ENCODE peak calls at places on chromosomes 2 and 18, in nine cellular contexts. One of them, this sample, is unnamed.

GRCh38 chr2:102451968-102452367 is 21.1 kb upstream of the SLC9A4 start:
- DNase-seq in right atrium auricular region: no peak
- DNase-seq in cardiac muscle cell: peak; percentile 30
- DNase-seq in Peyer's patch: no peak
- DNase-seq in A673: no peak
- DNase-seq in GM12865: no peak
- DNase-seq in GM13977: no peak
- DNase-seq in ovary: no peak
- DNase-seq in choroid plexus epithelial cell: peak; percentile 20
- DNase-seq in this sample: no peak

GRCh38 chr18:4807495-4808293 is 352.6 kb upstream of the DLGAP1 start:
- DNase-seq in right atrium auricular region: no peak
- DNase-seq in cardiac muscle cell: no peak
- DNase-seq in Peyer's patch: no peak
- DNase-seq in A673: no peak
- DNase-seq in GM12865: no peak
- DNase-seq in GM13977: no peak
- DNase-seq in ovary: no peak
- DNase-seq in choroid plexus epithelial cell: no peak
- DNase-seq in this sample: no peak

GRCh38 chr2:156476516-156477206 is 40.5 kb downstream of the GPD2 start:
- DNase-seq in right atrium auricular region: no peak
- DNase-seq in cardiac muscle cell: no peak
- DNase-seq in Peyer's patch: no peak
- DNase-seq in A673: no peak
- DNase-seq in GM12865: peak; percentile 73
- DNase-seq in GM13977: peak; percentile 28
- DNase-seq in ovary: no peak
- DNase-seq in choroid plexus epithelial cell: peak; percentile 88
- DNase-seq in this sample: no peak

GRCh38 chr18:58947136-58947732 is 82.6 kb downstream of the ZNF532 start:
- DNase-seq in right atrium auricular region: no peak
- DNase-seq in cardiac muscle cell: no peak
- DNase-seq in Peyer's patch: no peak
- DNase-seq in A673: no peak
- DNase-seq in GM12865: peak; percentile 32
- DNase-seq in GM13977: no peak
- DNase-seq in ovary: no peak
- DNase-seq in choroid plexus epithelial cell: no peak
- DNase-seq in this sample: no peak

GRCh38 chr2:136482966-136483365 is 282.4 kb upstream of the THSD7B start:
- DNase-seq in right atrium auricular region: no peak
- DNase-seq in cardiac muscle cell: no peak
- DNase-seq in Peyer's patch: no peak
- DNase-seq in A673: no peak
- DNase-seq in GM12865: no peak
- DNase-seq in GM13977: no peak
- DNase-seq in ovary: no peak
- DNase-seq in choroid plexus epithelial cell: no peak
- DNase-seq in this sample: no peak

GRCh38 chr2:35591886-35592285 is 763.7 kb upstream of the CRIM1 start:
- DNase-seq in right atrium auricular region: no peak
- DNase-seq in cardiac muscle cell: no peak
- DNase-seq in Peyer's patch: no peak
- DNase-seq in A673: no peak
- DNase-seq in GM12865: no peak
- DNase-seq in GM13977: no peak
- DNase-seq in ovary: no peak
- DNase-seq in choroid plexus epithelial cell: no peak
- DNase-seq in this sample: no peak

GRCh38 chr2:239368906-239369584 is 31.8 kb downstream of the HDAC4 start:
- DNase-seq in right atrium auricular region: no peak
- DNase-seq in cardiac muscle cell: peak; percentile 12
- DNase-seq in Peyer's patch: peak; percentile 48
- DNase-seq in A673: peak; percentile 64
- DNase-seq in GM12865: peak; percentile 35
- DNase-seq in GM13977: no peak
- DNase-seq in ovary: peak; percentile 23
- DNase-seq in choroid plexus epithelial cell: no peak
- DNase-seq in this sample: no peak

GRCh38 chr18:46719388-46719787 is 37.5 kb downstream of the ST8SIA5 start:
- DNase-seq in right atrium auricular region: no peak
- DNase-seq in cardiac muscle cell: no peak
- DNase-seq in Peyer's patch: peak; percentile 7
- DNase-seq in A673: no peak
- DNase-seq in GM12865: no peak
- DNase-seq in GM13977: no peak
- DNase-seq in ovary: no peak
- DNase-seq in choroid plexus epithelial cell: no peak
- DNase-seq in this sample: no peak

GRCh38 chr2:85132392-85132791 is 800 bp upstream of the TCF7L1 start:
- DNase-seq in right atrium auricular region: no peak
- DNase-seq in cardiac muscle cell: no peak
- DNase-seq in Peyer's patch: no peak
- DNase-seq in A673: no peak
- DNase-seq in GM12865: no peak
- DNase-seq in GM13977: no peak
- DNase-seq in ovary: peak; percentile 43
- DNase-seq in choroid plexus epithelial cell: no peak
- DNase-seq in this sample: no peak

GRCh38 chr2:233419626-233420431 is 65.5 kb downstream of the DGKD start:
- DNase-seq in right atrium auricular region: peak; percentile 44
- DNase-seq in cardiac muscle cell: peak; percentile 34
- DNase-seq in Peyer's patch: peak; percentile 61
- DNase-seq in A673: no peak
- DNase-seq in GM12865: peak; percentile 77
- DNase-seq in GM13977: no peak
- DNase-seq in ovary: no peak
- DNase-seq in choroid plexus epithelial cell: peak; percentile 26
- DNase-seq in this sample: no peak

DNA sequence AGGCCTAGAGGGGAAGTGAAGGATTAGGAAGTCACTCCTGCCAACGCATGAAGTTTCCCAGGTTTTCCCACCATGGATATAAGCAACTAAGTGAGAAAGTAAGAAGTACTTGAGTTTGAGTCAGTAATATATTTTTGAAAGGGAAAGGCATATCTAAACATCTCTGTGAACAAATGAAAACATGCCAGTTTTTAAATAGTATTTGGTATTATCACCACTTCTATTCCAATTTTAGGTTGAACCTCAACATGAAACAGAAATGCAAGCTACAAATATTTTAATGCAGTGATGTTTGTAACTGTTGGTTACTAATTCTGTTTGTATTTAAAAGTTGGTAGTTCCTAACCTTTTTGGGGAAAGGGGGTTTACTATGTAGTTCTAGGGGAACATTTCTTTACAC is 92.0 kb downstream of the VRK2 start:
- DNase-seq in right atrium auricular region: no peak
- DNase-seq in cardiac muscle cell: no peak
- DNase-seq in Peyer's patch: no peak
- DNase-seq in A673: no peak
- DNase-seq in GM12865: no peak
- DNase-seq in GM13977: no peak
- DNase-seq in ovary: no peak
- DNase-seq in choroid plexus epithelial cell: no peak
- DNase-seq in this sample: no peak
- TF ChIP-seq CTCF in right atrium auricular region: no peak
- TF ChIP-seq CTCF in cardiac muscle cell: no peak
- TF ChIP-seq CTCF in Peyer's patch: no peak
- TF ChIP-seq CTCF in A673: no peak
- TF ChIP-seq CTCF in GM12865: no peak
- TF ChIP-seq CTCF in GM13977: no peak
- TF ChIP-seq CTCF in ovary: no peak
- TF ChIP-seq CTCF in choroid plexus epithelial cell: no peak
- TF ChIP-seq CTCF in this sample: no peak

DNA sequence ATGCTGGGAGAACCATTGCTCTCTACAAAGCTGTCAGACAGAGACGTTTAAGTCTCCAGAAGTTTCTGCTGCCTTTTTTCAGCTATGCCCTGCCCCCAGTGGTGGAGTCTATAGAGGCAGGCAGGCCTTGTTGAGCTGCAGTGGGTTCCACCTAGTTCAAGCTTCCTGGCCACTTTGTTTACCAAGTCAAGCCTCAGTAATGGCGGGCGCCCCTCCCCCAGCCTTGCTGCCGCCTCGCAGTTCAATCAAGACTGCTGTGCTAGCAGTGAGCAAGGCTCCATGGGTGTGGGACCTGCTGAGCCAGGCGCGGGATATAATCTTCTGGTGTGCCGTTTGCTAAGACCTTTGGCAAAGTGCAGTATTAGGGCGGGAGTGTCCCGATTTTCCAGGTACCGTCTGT is 52.7 kb upstream of the SCYGR2 start:
- DNase-seq in right atrium auricular region: no peak
- DNase-seq in cardiac muscle cell: no peak
- DNase-seq in Peyer's patch: no peak
- DNase-seq in A673: peak; percentile 12
- DNase-seq in GM12865: peak; percentile 31
- DNase-seq in GM13977: no peak
- DNase-seq in ovary: no peak
- DNase-seq in choroid plexus epithelial cell: no peak
- DNase-seq in this sample: no peak
- TF ChIP-seq CTCF in right atrium auricular region: no peak
- TF ChIP-seq CTCF in cardiac muscle cell: peak; percentile 21
- TF ChIP-seq CTCF in Peyer's patch: no peak
- TF ChIP-seq CTCF in A673: peak; percentile 28
- TF ChIP-seq CTCF in GM12865: peak; percentile 42
- TF ChIP-seq CTCF in GM13977: peak; percentile 17
- TF ChIP-seq CTCF in ovary: no peak
- TF ChIP-seq CTCF in choroid plexus epithelial cell: peak; percentile 50
- TF ChIP-seq CTCF in this sample: peak; percentile 34

GRCh38 chr2:5121677-5122076 is 570.5 kb upstream of the SOX11 start:
- DNase-seq in right atrium auricular region: no peak
- DNase-seq in cardiac muscle cell: peak; percentile 57
- DNase-seq in Peyer's patch: no peak
- DNase-seq in A673: no peak
- DNase-seq in GM12865: no peak
- DNase-seq in GM13977: no peak
- DNase-seq in ovary: no peak
- DNase-seq in choroid plexus epithelial cell: peak; percentile 39
- DNase-seq in this sample: peak; percentile 13
- TF ChIP-seq CTCF in right atrium auricular region: no peak
- TF ChIP-seq CTCF in cardiac muscle cell: no peak
- TF ChIP-seq CTCF in Peyer's patch: no peak
- TF ChIP-seq CTCF in A673: peak; percentile 18
- TF ChIP-seq CTCF in GM12865: no peak
- TF ChIP-seq CTCF in GM13977: no peak
- TF ChIP-seq CTCF in ovary: no peak
- TF ChIP-seq CTCF in choroid plexus epithelial cell: peak; percentile 54
- TF ChIP-seq CTCF in this sample: peak; percentile 52

GRCh38 chr2:48566582-48566981 is 36.6 kb downstream of the STON1 start:
- DNase-seq in right atrium auricular region: no peak
- DNase-seq in cardiac muscle cell: no peak
- DNase-seq in Peyer's patch: no peak
- DNase-seq in A673: peak; percentile 57
- DNase-seq in GM12865: no peak
- DNase-seq in GM13977: no peak
- DNase-seq in ovary: peak; percentile 33
- DNase-seq in choroid plexus epithelial cell: peak; percentile 53
- DNase-seq in this sample: peak; percentile 24
- TF ChIP-seq CTCF in right atrium auricular region: no peak
- TF ChIP-seq CTCF in cardiac muscle cell: peak; percentile 57
- TF ChIP-seq CTCF in Peyer's patch: no peak
- TF ChIP-seq CTCF in A673: peak; percentile 56
- TF ChIP-seq CTCF in GM12865: no peak
- TF ChIP-seq CTCF in GM13977: no peak
- TF ChIP-seq CTCF in ovary: no peak
- TF ChIP-seq CTCF in choroid plexus epithelial cell: peak; percentile 74
- TF ChIP-seq CTCF in this sample: peak; percentile 52

DNA sequence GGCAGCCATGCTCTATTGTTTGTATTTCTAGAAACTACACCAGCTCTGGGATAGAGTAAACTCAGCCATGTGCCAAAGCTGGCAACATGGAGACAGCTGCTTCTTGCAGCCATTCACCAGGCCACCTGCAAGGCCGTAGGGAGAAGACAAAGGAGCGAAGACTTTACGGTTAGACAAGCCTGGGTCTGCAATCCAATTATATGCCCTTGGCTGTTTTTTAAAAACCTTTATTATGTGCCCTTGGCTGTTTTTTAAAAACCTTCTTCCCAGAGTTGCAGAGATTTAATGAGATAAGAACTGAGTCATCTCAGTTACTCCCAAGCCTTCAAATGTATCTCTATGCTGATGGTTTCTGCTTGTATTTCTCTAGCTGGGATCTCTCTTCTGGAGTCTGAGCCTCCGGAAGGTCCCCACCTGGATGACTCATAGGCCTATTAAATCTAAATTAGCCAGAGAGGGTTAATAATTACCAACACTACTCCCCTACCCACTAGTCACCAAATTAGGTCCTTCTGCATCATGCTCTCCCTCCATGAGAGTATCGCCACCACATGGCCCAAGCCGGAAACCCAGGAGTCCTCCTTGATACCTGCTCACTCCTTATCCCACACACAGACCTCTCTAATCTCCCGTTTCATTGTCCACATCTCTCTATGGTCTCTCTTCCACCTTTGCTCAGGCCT is 17.5 kb upstream of the DPP4 start:
- DNase-seq in right atrium auricular region: no peak
- DNase-seq in cardiac muscle cell: no peak
- DNase-seq in Peyer's patch: peak; percentile 76
- DNase-seq in A673: no peak
- DNase-seq in GM12865: no peak
- DNase-seq in GM13977: no peak
- DNase-seq in ovary: no peak
- DNase-seq in choroid plexus epithelial cell: no peak
- DNase-seq in this sample: no peak
- TF ChIP-seq CTCF in right atrium auricular region: no peak
- TF ChIP-seq CTCF in cardiac muscle cell: peak; percentile 12
- TF ChIP-seq CTCF in Peyer's patch: no peak
- TF ChIP-seq CTCF in A673: peak; percentile 28
- TF ChIP-seq CTCF in GM12865: peak; percentile 13
- TF ChIP-seq CTCF in GM13977: peak; percentile 42
- TF ChIP-seq CTCF in ovary: no peak
- TF ChIP-seq CTCF in choroid plexus epithelial cell: peak; percentile 21
- TF ChIP-seq CTCF in this sample: no peak

DNA sequence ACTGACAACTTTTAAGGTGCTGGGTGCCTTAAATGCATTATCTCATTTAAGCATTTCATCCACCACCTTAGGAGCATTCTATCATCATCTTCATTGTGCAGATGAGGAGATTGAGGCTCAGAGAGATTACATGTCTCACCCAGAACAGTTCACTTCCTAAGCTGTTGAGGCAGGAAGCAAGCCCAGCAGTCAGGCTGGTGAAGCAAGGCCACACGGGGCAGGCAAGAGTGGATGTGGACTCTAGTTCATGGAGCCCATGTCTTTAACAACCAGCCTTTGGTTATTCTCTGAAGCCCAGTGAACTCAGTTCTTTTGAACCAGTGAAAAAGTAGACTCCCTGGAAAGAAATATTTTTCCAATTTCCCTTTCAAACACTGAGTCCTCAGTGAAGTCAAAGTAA is 294.8 kb upstream of the MGAT5 start:
- DNase-seq in right atrium auricular region: no peak
- DNase-seq in cardiac muscle cell: no peak
- DNase-seq in Peyer's patch: no peak
- DNase-seq in A673: no peak
- DNase-seq in GM12865: no peak
- DNase-seq in GM13977: no peak
- DNase-seq in ovary: no peak
- DNase-seq in choroid plexus epithelial cell: no peak
- DNase-seq in this sample: no peak
- TF ChIP-seq CTCF in right atrium auricular region: no peak
- TF ChIP-seq CTCF in cardiac muscle cell: no peak
- TF ChIP-seq CTCF in Peyer's patch: no peak
- TF ChIP-seq CTCF in A673: no peak
- TF ChIP-seq CTCF in GM12865: no peak
- TF ChIP-seq CTCF in GM13977: no peak
- TF ChIP-seq CTCF in ovary: no peak
- TF ChIP-seq CTCF in choroid plexus epithelial cell: no peak
- TF ChIP-seq CTCF in this sample: no peak

GRCh38 chr2:108855194-108855593 is 68.6 kb downstream of the CCDC138 start:
- DNase-seq in right atrium auricular region: no peak
- DNase-seq in cardiac muscle cell: no peak
- DNase-seq in Peyer's patch: no peak
- DNase-seq in A673: peak; percentile 15
- DNase-seq in GM12865: peak; percentile 20
- DNase-seq in GM13977: no peak
- DNase-seq in ovary: no peak
- DNase-seq in choroid plexus epithelial cell: peak; percentile 38
- DNase-seq in this sample: no peak
- TF ChIP-seq CTCF in right atrium auricular region: no peak
- TF ChIP-seq CTCF in cardiac muscle cell: no peak
- TF ChIP-seq CTCF in Peyer's patch: no peak
- TF ChIP-seq CTCF in A673: peak; percentile 34
- TF ChIP-seq CTCF in GM12865: no peak
- TF ChIP-seq CTCF in GM13977: peak; percentile 25
- TF ChIP-seq CTCF in ovary: no peak
- TF ChIP-seq CTCF in choroid plexus epithelial cell: peak; percentile 23
- TF ChIP-seq CTCF in this sample: peak; percentile 56